ENCODE peak calls at places on chromosomes 6 and 20, in ten cellular contexts. One of them, this sample, is unnamed.

GRCh38 chr20:40639132-40639531 is 49.9 kb downstream of the MAFB start:
- DNase-seq in AG04450: no peak
- DNase-seq in left ventricle myocardium superior: no peak
- DNase-seq in upper lobe of left lung: no peak
- DNase-seq in HTR-8/SVneo: no peak
- DNase-seq in activated CD4-positive, CD25-positive, alpha-beta regulatory T cell treated with anti-CD3 and anti-CD28 coated beads, Interleukin-2, amount 50 U/mL, for 72 hours: no peak
- DNase-seq in activated gamma-delta T cell treated with Interleukin-2 at 50 U/mL for 16 hours: no peak
- DNase-seq in RWPE1: no peak
- DNase-seq in occipital lobe: no peak
- DNase-seq in neural crest cell: no peak
- DNase-seq in this sample: no peak

GRCh38 chr20:19858972-19859371 is 100.9 kb downstream of the RIN2 start:
- DNase-seq in neural crest cell: no peak
- DNase-seq in RWPE1: no peak
- DNase-seq in AG04450: no peak
- DNase-seq in upper lobe of left lung: no peak
- DNase-seq in left ventricle myocardium superior: no peak
- DNase-seq in activated gamma-delta T cell treated with Interleukin-2 at 50 U/mL for 16 hours: no peak
- DNase-seq in HTR-8/SVneo: no peak
- DNase-seq in occipital lobe: no peak
- DNase-seq in activated CD4-positive, CD25-positive, alpha-beta regulatory T cell treated with anti-CD3 and anti-CD28 coated beads, Interleukin-2, amount 50 U/mL, for 72 hours: no peak
- DNase-seq in this sample: no peak

GRCh38 chr6:33583591-33584155 is 3.6 kb upstream of the BAK1 start:
- DNase-seq in activated gamma-delta T cell treated with Interleukin-2 at 50 U/mL for 16 hours: no peak
- DNase-seq in left ventricle myocardium superior: no peak
- DNase-seq in activated CD4-positive, CD25-positive, alpha-beta regulatory T cell treated with anti-CD3 and anti-CD28 coated beads, Interleukin-2, amount 50 U/mL, for 72 hours: no peak
- DNase-seq in AG04450: no peak
- DNase-seq in RWPE1: no peak
- DNase-seq in neural crest cell: peak
- DNase-seq in HTR-8/SVneo: no peak
- DNase-seq in occipital lobe: no peak
- DNase-seq in upper lobe of left lung: no peak
- DNase-seq in this sample: no peak

GRCh38 chr6:127199470-127199869 is 67.2 kb upstream of the RNF146 start:
- DNase-seq in RWPE1: no peak
- DNase-seq in activated CD4-positive, CD25-positive, alpha-beta regulatory T cell treated with anti-CD3 and anti-CD28 coated beads, Interleukin-2, amount 50 U/mL, for 72 hours: no peak
- DNase-seq in activated gamma-delta T cell treated with Interleukin-2 at 50 U/mL for 16 hours: no peak
- DNase-seq in left ventricle myocardium superior: no peak
- DNase-seq in AG04450: no peak
- DNase-seq in upper lobe of left lung: no peak
- DNase-seq in neural crest cell: no peak
- DNase-seq in HTR-8/SVneo: no peak
- DNase-seq in occipital lobe: no peak
- DNase-seq in this sample: no peak

GRCh38 chr20:14453259-14453658 is 115.8 kb upstream of the FLRT3 start:
- DNase-seq in AG04450: no peak
- DNase-seq in RWPE1: no peak
- DNase-seq in neural crest cell: no peak
- DNase-seq in activated gamma-delta T cell treated with Interleukin-2 at 50 U/mL for 16 hours: no peak
- DNase-seq in left ventricle myocardium superior: no peak
- DNase-seq in activated CD4-positive, CD25-positive, alpha-beta regulatory T cell treated with anti-CD3 and anti-CD28 coated beads, Interleukin-2, amount 50 U/mL, for 72 hours: no peak
- DNase-seq in upper lobe of left lung: no peak
- DNase-seq in occipital lobe: no peak
- DNase-seq in HTR-8/SVneo: no peak
- DNase-seq in this sample: no peak

GRCh38 chr6:163231356-163232014 is 183.0 kb upstream of the QKI start:
- DNase-seq in RWPE1: peak
- DNase-seq in left ventricle myocardium superior: no peak
- DNase-seq in AG04450: no peak
- DNase-seq in activated gamma-delta T cell treated with Interleukin-2 at 50 U/mL for 16 hours: no peak
- DNase-seq in neural crest cell: no peak
- DNase-seq in HTR-8/SVneo: no peak
- DNase-seq in activated CD4-positive, CD25-positive, alpha-beta regulatory T cell treated with anti-CD3 and anti-CD28 coated beads, Interleukin-2, amount 50 U/mL, for 72 hours: no peak
- DNase-seq in upper lobe of left lung: peak
- DNase-seq in occipital lobe: no peak
- DNase-seq in this sample: no peak

GRCh38 chr20:697826-698225 is 22.2 kb upstream of the SCRT2 start:
- DNase-seq in occipital lobe: no peak
- DNase-seq in AG04450: no peak
- DNase-seq in activated CD4-positive, CD25-positive, alpha-beta regulatory T cell treated with anti-CD3 and anti-CD28 coated beads, Interleukin-2, amount 50 U/mL, for 72 hours: no peak
- DNase-seq in neural crest cell: no peak
- DNase-seq in HTR-8/SVneo: no peak
- DNase-seq in RWPE1: no peak
- DNase-seq in upper lobe of left lung: no peak
- DNase-seq in activated gamma-delta T cell treated with Interleukin-2 at 50 U/mL for 16 hours: no peak
- DNase-seq in left ventricle myocardium superior: no peak
- DNase-seq in this sample: no peak

GRCh38 chr20:38961530-38962043 is 557 bp upstream of the DHX35 start:
- DNase-seq in neural crest cell: no peak
- DNase-seq in upper lobe of left lung: no peak
- DNase-seq in AG04450: no peak
- DNase-seq in occipital lobe: no peak
- DNase-seq in activated gamma-delta T cell treated with Interleukin-2 at 50 U/mL for 16 hours: no peak
- DNase-seq in left ventricle myocardium superior: no peak
- DNase-seq in RWPE1: peak
- DNase-seq in activated CD4-positive, CD25-positive, alpha-beta regulatory T cell treated with anti-CD3 and anti-CD28 coated beads, Interleukin-2, amount 50 U/mL, for 72 hours: peak
- DNase-seq in HTR-8/SVneo: peak
- DNase-seq in this sample: no peak

GRCh38 chr6:73451166-73452106 is 661 bp downstream of the CGAS start:
- DNase-seq in upper lobe of left lung: peak
- DNase-seq in RWPE1: peak
- DNase-seq in HTR-8/SVneo: no peak
- DNase-seq in activated CD4-positive, CD25-positive, alpha-beta regulatory T cell treated with anti-CD3 and anti-CD28 coated beads, Interleukin-2, amount 50 U/mL, for 72 hours: peak
- DNase-seq in occipital lobe: no peak
- DNase-seq in AG04450: no peak
- DNase-seq in left ventricle myocardium superior: peak
- DNase-seq in neural crest cell: peak
- DNase-seq in activated gamma-delta T cell treated with Interleukin-2 at 50 U/mL for 16 hours: peak
- DNase-seq in this sample: peak

GRCh38 chr6:44349904-44350649 is 7.6 kb downstream of the SPATS1 start:
- DNase-seq in activated CD4-positive, CD25-positive, alpha-beta regulatory T cell treated with anti-CD3 and anti-CD28 coated beads, Interleukin-2, amount 50 U/mL, for 72 hours: no peak
- DNase-seq in activated gamma-delta T cell treated with Interleukin-2 at 50 U/mL for 16 hours: no peak
- DNase-seq in neural crest cell: no peak
- DNase-seq in upper lobe of left lung: no peak
- DNase-seq in left ventricle myocardium superior: no peak
- DNase-seq in occipital lobe: no peak
- DNase-seq in HTR-8/SVneo: no peak
- DNase-seq in RWPE1: no peak
- DNase-seq in AG04450: no peak
- DNase-seq in this sample: no peak

GRCh38 chr6:151632415-151632987 is 138.7 kb downstream of the CCDC170 start:
- DNase-seq in left ventricle myocardium superior: no peak
- DNase-seq in activated CD4-positive, CD25-positive, alpha-beta regulatory T cell treated with anti-CD3 and anti-CD28 coated beads, Interleukin-2, amount 50 U/mL, for 72 hours: no peak
- DNase-seq in AG04450: no peak
- DNase-seq in RWPE1: no peak
- DNase-seq in activated gamma-delta T cell treated with Interleukin-2 at 50 U/mL for 16 hours: no peak
- DNase-seq in upper lobe of left lung: no peak
- DNase-seq in HTR-8/SVneo: no peak
- DNase-seq in occipital lobe: no peak
- DNase-seq in neural crest cell: no peak
- DNase-seq in this sample: no peak

GRCh38 chr6:25844518-25844917 is 12.7 kb upstream of the SLC17A1 start:
- DNase-seq in left ventricle myocardium superior: no peak
- DNase-seq in activated CD4-positive, CD25-positive, alpha-beta regulatory T cell treated with anti-CD3 and anti-CD28 coated beads, Interleukin-2, amount 50 U/mL, for 72 hours: no peak
- DNase-seq in occipital lobe: no peak
- DNase-seq in RWPE1: no peak
- DNase-seq in AG04450: no peak
- DNase-seq in activated gamma-delta T cell treated with Interleukin-2 at 50 U/mL for 16 hours: no peak
- DNase-seq in neural crest cell: no peak
- DNase-seq in upper lobe of left lung: no peak
- DNase-seq in HTR-8/SVneo: no peak
- DNase-seq in this sample: no peak

GRCh38 chr20:59822291-59823029 is 111.0 kb downstream of the SYCP2 start:
- DNase-seq in occipital lobe: no peak
- DNase-seq in neural crest cell: no peak
- DNase-seq in activated gamma-delta T cell treated with Interleukin-2 at 50 U/mL for 16 hours: no peak
- DNase-seq in upper lobe of left lung: no peak
- DNase-seq in AG04450: no peak
- DNase-seq in left ventricle myocardium superior: no peak
- DNase-seq in RWPE1: no peak
- DNase-seq in activated CD4-positive, CD25-positive, alpha-beta regulatory T cell treated with anti-CD3 and anti-CD28 coated beads, Interleukin-2, amount 50 U/mL, for 72 hours: no peak
- DNase-seq in HTR-8/SVneo: no peak
- DNase-seq in this sample: no peak

GRCh38 chr20:48745330-48745729 is 82.5 kb downstream of the PREX1 start:
- DNase-seq in neural crest cell: no peak
- DNase-seq in activated CD4-positive, CD25-positive, alpha-beta regulatory T cell treated with anti-CD3 and anti-CD28 coated beads, Interleukin-2, amount 50 U/mL, for 72 hours: no peak
- DNase-seq in RWPE1: no peak
- DNase-seq in occipital lobe: no peak
- DNase-seq in AG04450: no peak
- DNase-seq in activated gamma-delta T cell treated with Interleukin-2 at 50 U/mL for 16 hours: no peak
- DNase-seq in upper lobe of left lung: no peak
- DNase-seq in left ventricle myocardium superior: no peak
- DNase-seq in HTR-8/SVneo: no peak
- DNase-seq in this sample: no peak

GRCh38 chr6:41039060-41039998 is at the start of gene UNC5CL:
- DNase-seq in neural crest cell: peak
- DNase-seq in left ventricle myocardium superior: no peak
- DNase-seq in AG04450: no peak
- DNase-seq in occipital lobe: no peak
- DNase-seq in upper lobe of left lung: peak
- DNase-seq in activated gamma-delta T cell treated with Interleukin-2 at 50 U/mL for 16 hours: peak
- DNase-seq in HTR-8/SVneo: peak
- DNase-seq in RWPE1: peak
- DNase-seq in activated CD4-positive, CD25-positive, alpha-beta regulatory T cell treated with anti-CD3 and anti-CD28 coated beads, Interleukin-2, amount 50 U/mL, for 72 hours: no peak
- DNase-seq in this sample: no peak

GRCh38 chr6:129507059-129507807 is 202.7 kb downstream of the ARHGAP18 start:
- DNase-seq in neural crest cell: no peak
- DNase-seq in activated gamma-delta T cell treated with Interleukin-2 at 50 U/mL for 16 hours: no peak
- DNase-seq in RWPE1: peak
- DNase-seq in activated CD4-positive, CD25-positive, alpha-beta regulatory T cell treated with anti-CD3 and anti-CD28 coated beads, Interleukin-2, amount 50 U/mL, for 72 hours: no peak
- DNase-seq in left ventricle myocardium superior: no peak
- DNase-seq in AG04450: no peak
- DNase-seq in upper lobe of left lung: no peak
- DNase-seq in occipital lobe: no peak
- DNase-seq in HTR-8/SVneo: no peak
- DNase-seq in this sample: no peak

GRCh38 chr6:87918461-87918941 is 129.1 kb upstream of the SPACA1 start:
- DNase-seq in upper lobe of left lung: no peak
- DNase-seq in activated CD4-positive, CD25-positive, alpha-beta regulatory T cell treated with anti-CD3 and anti-CD28 coated beads, Interleukin-2, amount 50 U/mL, for 72 hours: no peak
- DNase-seq in AG04450: no peak
- DNase-seq in left ventricle myocardium superior: no peak
- DNase-seq in activated gamma-delta T cell treated with Interleukin-2 at 50 U/mL for 16 hours: no peak
- DNase-seq in HTR-8/SVneo: no peak
- DNase-seq in RWPE1: no peak
- DNase-seq in occipital lobe: no peak
- DNase-seq in neural crest cell: no peak
- DNase-seq in this sample: no peak

GRCh38 chr20:48738399-48739304 is 89.1 kb downstream of the PREX1 start:
- DNase-seq in left ventricle myocardium superior: no peak
- DNase-seq in activated CD4-positive, CD25-positive, alpha-beta regulatory T cell treated with anti-CD3 and anti-CD28 coated beads, Interleukin-2, amount 50 U/mL, for 72 hours: peak
- DNase-seq in occipital lobe: no peak
- DNase-seq in upper lobe of left lung: no peak
- DNase-seq in neural crest cell: no peak
- DNase-seq in activated gamma-delta T cell treated with Interleukin-2 at 50 U/mL for 16 hours: peak
- DNase-seq in RWPE1: no peak
- DNase-seq in HTR-8/SVneo: no peak
- DNase-seq in AG04450: no peak
- DNase-seq in this sample: no peak

GRCh38 chr20:47360489-47361267 is 4.2 kb upstream of the ZMYND8 start:
- DNase-seq in occipital lobe: peak
- DNase-seq in AG04450: peak
- DNase-seq in activated CD4-positive, CD25-positive, alpha-beta regulatory T cell treated with anti-CD3 and anti-CD28 coated beads, Interleukin-2, amount 50 U/mL, for 72 hours: no peak
- DNase-seq in upper lobe of left lung: peak
- DNase-seq in RWPE1: peak
- DNase-seq in neural crest cell: peak
- DNase-seq in activated gamma-delta T cell treated with Interleukin-2 at 50 U/mL for 16 hours: no peak
- DNase-seq in HTR-8/SVneo: peak
- DNase-seq in left ventricle myocardium superior: peak
- DNase-seq in this sample: peak

GRCh38 chr20:57667385-57667784 is 42.4 kb downstream of the PMEPA1 start:
- DNase-seq in HTR-8/SVneo: no peak
- DNase-seq in activated CD4-positive, CD25-positive, alpha-beta regulatory T cell treated with anti-CD3 and anti-CD28 coated beads, Interleukin-2, amount 50 U/mL, for 72 hours: no peak
- DNase-seq in left ventricle myocardium superior: no peak
- DNase-seq in AG04450: no peak
- DNase-seq in occipital lobe: no peak
- DNase-seq in activated gamma-delta T cell treated with Interleukin-2 at 50 U/mL for 16 hours: no peak
- DNase-seq in RWPE1: no peak
- DNase-seq in upper lobe of left lung: no peak
- DNase-seq in neural crest cell: no peak
- DNase-seq in this sample: no peak

GRCh38 chr20:6819599-6819998 is 52.1 kb downstream of the BMP2 start:
- DNase-seq in RWPE1: peak
- DNase-seq in left ventricle myocardium superior: no peak
- DNase-seq in neural crest cell: no peak
- DNase-seq in activated CD4-positive, CD25-positive, alpha-beta regulatory T cell treated with anti-CD3 and anti-CD28 coated beads, Interleukin-2, amount 50 U/mL, for 72 hours: no peak
- DNase-seq in occipital lobe: no peak
- DNase-seq in HTR-8/SVneo: no peak
- DNase-seq in activated gamma-delta T cell treated with Interleukin-2 at 50 U/mL for 16 hours: no peak
- DNase-seq in upper lobe of left lung: no peak
- DNase-seq in AG04450: no peak
- DNase-seq in this sample: no peak

GRCh38 chr20:4560667-4561066 is 161.0 kb upstream of the PRND start:
- DNase-seq in HTR-8/SVneo: no peak
- DNase-seq in neural crest cell: no peak
- DNase-seq in activated gamma-delta T cell treated with Interleukin-2 at 50 U/mL for 16 hours: no peak
- DNase-seq in RWPE1: no peak
- DNase-seq in activated CD4-positive, CD25-positive, alpha-beta regulatory T cell treated with anti-CD3 and anti-CD28 coated beads, Interleukin-2, amount 50 U/mL, for 72 hours: no peak
- DNase-seq in AG04450: peak
- DNase-seq in occipital lobe: no peak
- DNase-seq in left ventricle myocardium superior: no peak
- DNase-seq in upper lobe of left lung: no peak
- DNase-seq in this sample: no peak

GRCh38 chr6:50849781-50850180 is 31.1 kb downstream of the TFAP2B start:
- DNase-seq in AG04450: no peak
- DNase-seq in activated gamma-delta T cell treated with Interleukin-2 at 50 U/mL for 16 hours: no peak
- DNase-seq in upper lobe of left lung: no peak
- DNase-seq in activated CD4-positive, CD25-positive, alpha-beta regulatory T cell treated with anti-CD3 and anti-CD28 coated beads, Interleukin-2, amount 50 U/mL, for 72 hours: no peak
- DNase-seq in RWPE1: no peak
- DNase-seq in left ventricle myocardium superior: no peak
- DNase-seq in neural crest cell: no peak
- DNase-seq in HTR-8/SVneo: no peak
- DNase-seq in occipital lobe: no peak
- DNase-seq in this sample: no peak

GRCh38 chr6:135270676-135271536 is 89.8 kb downstream of the MYB start:
- DNase-seq in activated CD4-positive, CD25-positive, alpha-beta regulatory T cell treated with anti-CD3 and anti-CD28 coated beads, Interleukin-2, amount 50 U/mL, for 72 hours: no peak
- DNase-seq in RWPE1: peak
- DNase-seq in neural crest cell: no peak
- DNase-seq in occipital lobe: no peak
- DNase-seq in HTR-8/SVneo: no peak
- DNase-seq in left ventricle myocardium superior: no peak
- DNase-seq in activated gamma-delta T cell treated with Interleukin-2 at 50 U/mL for 16 hours: no peak
- DNase-seq in AG04450: no peak
- DNase-seq in upper lobe of left lung: peak
- DNase-seq in this sample: no peak

GRCh38 chr20:49762940-49763766 is 49.5 kb upstream of the B4GALT5 start:
- DNase-seq in activated gamma-delta T cell treated with Interleukin-2 at 50 U/mL for 16 hours: no peak
- DNase-seq in AG04450: no peak
- DNase-seq in HTR-8/SVneo: no peak
- DNase-seq in left ventricle myocardium superior: no peak
- DNase-seq in upper lobe of left lung: peak
- DNase-seq in activated CD4-positive, CD25-positive, alpha-beta regulatory T cell treated with anti-CD3 and anti-CD28 coated beads, Interleukin-2, amount 50 U/mL, for 72 hours: no peak
- DNase-seq in RWPE1: peak
- DNase-seq in neural crest cell: no peak
- DNase-seq in occipital lobe: no peak
- DNase-seq in this sample: no peak

GRCh38 chr6:99241905-99242534 is 107.5 kb downstream of the FAXC start:
- DNase-seq in occipital lobe: peak
- DNase-seq in neural crest cell: peak
- DNase-seq in activated CD4-positive, CD25-positive, alpha-beta regulatory T cell treated with anti-CD3 and anti-CD28 coated beads, Interleukin-2, amount 50 U/mL, for 72 hours: no peak
- DNase-seq in upper lobe of left lung: no peak
- DNase-seq in HTR-8/SVneo: peak
- DNase-seq in left ventricle myocardium superior: no peak
- DNase-seq in activated gamma-delta T cell treated with Interleukin-2 at 50 U/mL for 16 hours: no peak
- DNase-seq in AG04450: peak
- DNase-seq in RWPE1: peak
- DNase-seq in this sample: peak

GRCh38 chr6:52994031-52994788 is 874 bp downstream of the GSTA4 start:
- DNase-seq in occipital lobe: no peak
- DNase-seq in RWPE1: peak
- DNase-seq in AG04450: no peak
- DNase-seq in activated gamma-delta T cell treated with Interleukin-2 at 50 U/mL for 16 hours: no peak
- DNase-seq in neural crest cell: peak
- DNase-seq in left ventricle myocardium superior: peak
- DNase-seq in activated CD4-positive, CD25-positive, alpha-beta regulatory T cell treated with anti-CD3 and anti-CD28 coated beads, Interleukin-2, amount 50 U/mL, for 72 hours: no peak
- DNase-seq in HTR-8/SVneo: no peak
- DNase-seq in upper lobe of left lung: peak
- DNase-seq in this sample: peak

GRCh38 chr6:128047989-128048388 is 147.1 kb upstream of the THEMIS start:
- DNase-seq in left ventricle myocardium superior: no peak
- DNase-seq in occipital lobe: no peak
- DNase-seq in AG04450: no peak
- DNase-seq in HTR-8/SVneo: no peak
- DNase-seq in activated gamma-delta T cell treated with Interleukin-2 at 50 U/mL for 16 hours: no peak
- DNase-seq in neural crest cell: no peak
- DNase-seq in upper lobe of left lung: no peak
- DNase-seq in RWPE1: no peak
- DNase-seq in activated CD4-positive, CD25-positive, alpha-beta regulatory T cell treated with anti-CD3 and anti-CD28 coated beads, Interleukin-2, amount 50 U/mL, for 72 hours: no peak
- DNase-seq in this sample: no peak

This sample was measured in hypothalamus.